ENCODE peak calls at places on chromosome 6, in six cellular contexts. Q is HCT116, X is HepG2, T is SK-N-SH, L is H1, V is K562. S is an unnamed sample.
A peak's percentile ranks its signal among the peaks of the same experiment; 100 is the strongest.

GRCh38 chr6:149027484-149027883 is 280.7 kb downstream of the UST start:
- DNase-seq in Q (no peak), X (no peak), T (no peak), L (no peak), V (no peak), S (no peak)

GRCh38 chr6:170522565-170523183 is 30.4 kb downstream of the PSMB1 start:
- DNase-seq in Q (peak; percentile 12), X (no peak), T (peak; percentile 51), L (no peak), V (no peak), S (peak; percentile 34)

GRCh38 chr6:154984146-154984545 is 11.0 kb upstream of the TIAM2 start:
- DNase-seq in Q (no peak), X (no peak), T (no peak), L (no peak), V (no peak), S (no peak)

GRCh38 chr6:93919365-93919764 is 500.0 kb upstream of the EPHA7 start:
- DNase-seq in Q (no peak), X (peak; percentile 3), T (no peak), L (no peak), V (no peak), S (no peak)

GRCh38 chr6:108598316-108598863 is 37.7 kb downstream of the FOXO3 start:
- DNase-seq in Q (no peak), X (no peak), T (no peak), L (no peak), V (peak; percentile 47), S (no peak)

GRCh38 chr6:10720229-10720959 is 2.5 kb upstream of the TMEM14C start:
- DNase-seq in Q (no peak), X (peak; percentile 24), T (peak; percentile 22), L (no peak), V (no peak), S (peak; percentile 22)

GRCh38 chr6:137389150-137389664 is 105.0 kb downstream of the OLIG3 start:
- DNase-seq in Q (no peak), X (no peak), T (no peak), L (no peak), V (no peak), S (no peak)

GRCh38 chr6:17817763-17818162 is 111.0 kb upstream of the NUP153 start:
- DNase-seq in Q (no peak), X (no peak), T (no peak), L (no peak), V (no peak), S (no peak)

GRCh38 chr6:110976575-110976974 is 5.3 kb upstream of the RPF2 start:
- DNase-seq in Q (no peak), X (no peak), T (no peak), L (no peak), V (no peak), S (no peak)

GRCh38 chr6:105587349-105588115 is 184.7 kb upstream of the PREP start:
- DNase-seq in Q (no peak), X (no peak), T (no peak), L (no peak), V (no peak), S (no peak)

GRCh38 chr6:137102851-137103492 is 58.2 kb upstream of the IL20RA start:
- DNase-seq in Q (no peak), X (no peak), T (no peak), L (no peak), V (no peak), S (no peak)

GRCh38 chr6:46586896-46587295 is 65.7 kb downstream of the CYP39A1 start:
- DNase-seq in Q (no peak), X (no peak), T (no peak), L (no peak), V (no peak), S (no peak)

GRCh38 chr6:166499350-166500163 is 86.9 kb downstream of the RAMACL start:
- DNase-seq in Q (no peak), X (no peak), T (no peak), L (no peak), V (no peak), S (no peak)

GRCh38 chr6:46648869-46649488 is 3.6 kb downstream of the CYP39A1 start:
- DNase-seq in Q (peak; percentile 56), X (peak; percentile 58), T (no peak), L (no peak), V (no peak), S (no peak)

GRCh38 chr6:137155830-137156229 is 17.6 kb downstream of the IL22RA2 start:
- DNase-seq in Q (no peak), X (no peak), T (no peak), L (no peak), V (no peak), S (no peak)

GRCh38 chr6:118963003-118963402 is 28.0 kb upstream of the MCM9 start:
- DNase-seq in Q (peak; percentile 7), X (no peak), T (no peak), L (no peak), V (no peak), S (peak; percentile 7)

GRCh38 chr6:21121737-21122136 is 471.8 kb upstream of the SOX4 start:
- DNase-seq in Q (no peak), X (no peak), T (no peak), L (no peak), V (no peak), S (no peak)

GRCh38 chr6:43090557-43090952 is 14.4 kb downstream of the PTK7 start:
- DNase-seq in Q (no peak), X (no peak), T (no peak), L (no peak), V (no peak), S (peak; percentile 63)

GRCh38 chr6:141521440-141521839 is 611.3 kb upstream of the GJE1 start:
- DNase-seq in Q (no peak), X (no peak), T (no peak), L (no peak), V (no peak), S (no peak)

GRCh38 chr6:18447552-18447951 is 60.4 kb downstream of the RNF144B start:
- DNase-seq in Q (no peak), X (no peak), T (no peak), L (no peak), V (no peak), S (no peak)

GRCh38 chr6:146347690-146348089 is 195.9 kb upstream of the RAB32 start:
- DNase-seq in Q (no peak), X (no peak), T (no peak), L (no peak), V (no peak), S (no peak)

GRCh38 chr6:35351422-35351821 is 9.1 kb downstream of the PPARD start:
- DNase-seq in Q (no peak), X (no peak), T (no peak), L (no peak), V (no peak), S (no peak)

GRCh38 chr6:24522090-24522820 is 27.5 kb downstream of the ALDH5A1 start:
- DNase-seq in Q (no peak), X (no peak), T (no peak), L (no peak), V (no peak), S (no peak)
- TF ChIP-seq JUND in Q (no peak), X (no peak), T (no peak), L (no peak), V (peak; percentile 73), S (no peak)

GRCh38 chr6:39527792-39528564 is 197.2 kb downstream of the KIF6 start:
- DNase-seq in Q (no peak), X (no peak), T (no peak), L (no peak), V (no peak), S (no peak)

GRCh38 chr6:39530201-39530759 is 194.9 kb downstream of the KIF6 start:
- DNase-seq in Q (no peak), X (no peak), T (no peak), L (no peak), V (no peak), S (no peak)
- TF ChIP-seq JUND in Q (no peak), X (no peak), T (no peak), L (peak; percentile 67), V (no peak), S (no peak)

GRCh38 chr6:34178361-34179105 is 32.6 kb upstream of the GRM4 start:
- DNase-seq in Q (no peak), X (no peak), T (no peak), L (no peak), V (no peak), S (no peak)

GRCh38 chr6:34179106-34179720 is 33.3 kb upstream of the GRM4 start:
- DNase-seq in Q (no peak), X (no peak), T (no peak), L (no peak), V (no peak), S (no peak)

GRCh38 chr6:34177181-34177591 is 31.3 kb upstream of the GRM4 start:
- DNase-seq in Q (no peak), X (no peak), T (peak; percentile 53), L (no peak), V (no peak), S (no peak)

GRCh38 chr6:34181903-34182302 is 36.0 kb upstream of the GRM4 start:
- DNase-seq in Q (no peak), X (no peak), T (no peak), L (no peak), V (no peak), S (no peak)

DNA sequence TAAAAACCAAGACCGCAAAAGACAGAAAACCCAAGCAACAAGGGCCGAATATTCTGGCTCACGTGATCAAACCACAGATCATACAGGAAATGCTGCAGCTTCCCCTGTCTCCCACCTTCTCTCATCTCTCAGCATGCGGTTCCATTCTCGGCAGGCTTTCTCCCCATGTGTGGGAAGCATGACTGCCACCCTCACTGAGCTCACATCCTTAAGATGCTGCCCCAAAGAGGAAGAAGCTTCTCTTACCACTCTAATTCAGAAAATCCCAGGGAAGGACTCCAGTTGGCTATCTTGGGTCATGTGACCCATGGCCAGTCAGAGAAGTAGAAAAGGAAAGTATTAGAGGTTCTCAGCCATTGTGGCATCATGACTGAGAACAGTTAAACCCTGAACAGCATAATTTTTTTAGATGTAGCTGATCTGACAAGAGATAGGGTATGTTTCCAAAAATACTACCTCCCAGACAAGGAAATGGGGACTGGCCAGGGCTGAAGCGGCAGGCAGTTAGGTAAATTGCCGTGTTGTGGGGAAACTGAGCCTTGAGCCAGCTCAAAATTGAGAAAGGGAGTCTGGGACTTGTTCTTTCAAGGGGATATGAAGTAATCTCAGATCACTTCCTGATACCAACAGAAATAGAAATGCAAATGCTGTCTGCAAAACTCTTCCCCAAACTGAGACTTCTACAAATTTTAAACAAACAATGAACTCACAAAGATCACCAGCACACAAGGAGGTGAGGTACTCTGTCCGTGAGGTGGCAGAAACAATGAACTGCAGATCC is 37.1 kb upstream of the GRM4 start:
- DNase-seq in Q (no peak), X (no peak), T (no peak), L (no peak), V (peak; percentile 56), S (no peak)
- TF ChIP-seq JUND in Q (no peak), X (no peak), T (no peak), L (no peak), V (no peak), S (no peak)

GRCh38 chr6:159321267-159321666 is 152.1 kb downstream of the FNDC1 start:
- DNase-seq in Q (no peak), X (no peak), T (no peak), L (no peak), V (no peak), S (no peak)

GRCh38 chr6:159315562-159315961 is 146.4 kb downstream of the FNDC1 start:
- DNase-seq in Q (no peak), X (no peak), T (no peak), L (no peak), V (no peak), S (no peak)

GRCh38 chr6:159312204-159312603 is 143.0 kb downstream of the FNDC1 start:
- DNase-seq in Q (no peak), X (no peak), T (no peak), L (no peak), V (no peak), S (no peak)

GRCh38 chr6:159313023-159313422 is 143.8 kb downstream of the FNDC1 start:
- DNase-seq in Q (no peak), X (no peak), T (peak; percentile 23), L (no peak), V (no peak), S (no peak)

GRCh38 chr6:159317430-159317829 is 148.2 kb downstream of the FNDC1 start:
- DNase-seq in Q (no peak), X (no peak), T (no peak), L (no peak), V (no peak), S (no peak)
- TF ChIP-seq JUND in Q (no peak), X (no peak), T (no peak), L (no peak), V (no peak), S (no peak)